ENCODE peak calls at places on chromosome 6, in five cellular contexts. E is HepG2, M is SK-N-SH, W is K562, S is GM12878. Y is an unnamed sample.

GRCh38 chr6:8064638-8065518 is 689 bp upstream of the BLOC1S5 start:
- DNase-seq in E (peak), M (no peak), W (no peak), S (no peak), Y (no peak)

GRCh38 chr6:33700391-33701050 is 11.0 kb downstream of the UQCC2 start:
- DNase-seq in E (peak), M (peak), W (peak), S (no peak), Y (peak)

GRCh38 chr6:14354919-14355572 is 237.5 kb downstream of the CD83 start:
- DNase-seq in E (no peak), M (no peak), W (no peak), S (no peak), Y (no peak)

GRCh38 chr6:135985471-135985870 is 134.0 kb downstream of the PDE7B start:
- DNase-seq in E (no peak), M (no peak), W (no peak), S (no peak), Y (no peak)

GRCh38 chr6:132490024-132490423 is 22.9 kb downstream of the STX7 start:
- DNase-seq in E (no peak), M (no peak), W (no peak), S (no peak), Y (no peak)

GRCh38 chr6:80209434-80209833 is 103.0 kb downstream of the BCKDHB start:
- DNase-seq in E (no peak), M (no peak), W (no peak), S (no peak), Y (no peak)

GRCh38 chr6:6438286-6438685 is 117.8 kb upstream of the F13A1 start:
- DNase-seq in E (no peak), M (no peak), W (no peak), S (no peak), Y (no peak)

GRCh38 chr6:34969662-34970265 is 80.7 kb downstream of the ANKS1A start:
- DNase-seq in E (no peak), M (no peak), W (peak), S (no peak), Y (no peak)

GRCh38 chr6:5403076-5403475 is 141.8 kb downstream of the FARS2 start:
- DNase-seq in E (no peak), M (no peak), W (no peak), S (no peak), Y (no peak)

GRCh38 chr6:80523531-80523970 is 417.1 kb downstream of the BCKDHB start:
- DNase-seq in E (no peak), M (no peak), W (no peak), S (no peak), Y (peak)

GRCh38 chr6:125153541-125154183 is at the start of gene TPD52L1:
- DNase-seq in E (peak), M (peak), W (peak), S (no peak), Y (peak)

GRCh38 chr6:75317503-75318206 is 33.1 kb upstream of the TMEM30A start:
- DNase-seq in E (no peak), M (no peak), W (no peak), S (no peak), Y (no peak)

GRCh38 chr6:8082954-8083858 is 19.0 kb upstream of the BLOC1S5 start:
- DNase-seq in E (no peak), M (no peak), W (peak), S (no peak), Y (no peak)

GRCh38 chr6:84462697-84463096 is 235.3 kb upstream of the CEP162 start:
- DNase-seq in E (no peak), M (no peak), W (no peak), S (no peak), Y (no peak)

GRCh38 chr6:53728570-53729194 is 63.1 kb upstream of the KLHL31 start:
- DNase-seq in E (peak), M (peak), W (peak), S (no peak), Y (peak)

GRCh38 chr6:46210294-46210693 is 39.5 kb upstream of the ENPP5 start:
- DNase-seq in E (no peak), M (no peak), W (no peak), S (no peak), Y (no peak)

GRCh38 chr6:140779991-140780596 is 1352.6 kb upstream of the GJE1 start:
- DNase-seq in E (no peak), M (no peak), W (no peak), S (no peak), Y (no peak)
- TF ChIP-seq FOXM1 in E (no peak), M (no peak), W (no peak), S (no peak), Y (no peak)

GRCh38 chr6:157772820-157773219 is 50.2 kb upstream of the SNX9 start:
- DNase-seq in E (no peak), M (no peak), W (no peak), S (no peak), Y (no peak)

GRCh38 chr6:157775376-157775775 is 47.7 kb upstream of the SNX9 start:
- DNase-seq in E (no peak), M (no peak), W (no peak), S (no peak), Y (no peak)

GRCh38 chr6:157773248-157773773 is 49.7 kb upstream of the SNX9 start:
- DNase-seq in E (no peak), M (no peak), W (no peak), S (no peak), Y (no peak)

GRCh38 chr6:157777344-157777743 is 45.7 kb upstream of the SNX9 start:
- DNase-seq in E (no peak), M (no peak), W (no peak), S (no peak), Y (no peak)

GRCh38 chr6:157774153-157775135 is 48.6 kb upstream of the SNX9 start:
- DNase-seq in E (no peak), M (peak), W (peak), S (no peak), Y (peak)
- TF ChIP-seq FOXM1 in E (no peak), M (no peak), W (no peak), S (no peak), Y (no peak)

GRCh38 chr6:87029711-87030314 is 65.1 kb downstream of the CGA start:
- DNase-seq in E (peak), M (peak), W (peak), S (no peak), Y (peak)
- TF ChIP-seq FOXM1 in E (no peak), M (no peak), W (no peak), S (no peak), Y (no peak)

GRCh38 chr6:142666599-142667185 is 278.3 kb downstream of the HIVEP2 start:
- DNase-seq in E (no peak), M (no peak), W (no peak), S (no peak), Y (no peak)
- TF ChIP-seq FOXM1 in E (no peak), M (no peak), W (no peak), S (no peak), Y (no peak)

DNA sequence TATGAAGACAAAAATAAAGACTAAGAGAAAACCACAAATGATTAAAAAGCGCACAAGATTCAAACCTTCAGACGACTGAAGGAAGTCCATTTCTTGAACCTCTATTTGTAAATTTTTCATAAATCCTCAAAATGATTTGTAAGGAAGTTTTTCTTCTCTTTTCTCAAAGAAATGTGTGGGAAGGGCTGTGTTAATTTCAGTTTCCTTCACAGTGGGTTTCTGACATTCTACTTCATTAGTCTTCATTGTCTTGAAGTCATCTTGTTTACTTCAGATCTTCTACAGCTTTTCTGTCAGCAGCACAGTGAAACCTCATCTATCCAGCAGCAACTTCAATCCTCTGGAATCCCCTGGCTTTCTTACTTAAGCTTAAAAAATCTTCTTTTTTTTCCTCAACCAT is 87.6 kb upstream of the MYLIP start:
- DNase-seq in E (no peak), M (no peak), W (no peak), S (no peak), Y (no peak)
- TF ChIP-seq FOXM1 in E (no peak), M (no peak), W (no peak), S (no peak), Y (no peak)

GRCh38 chr6:110185879-110186278 is 5.7 kb downstream of the CDC40 start:
- DNase-seq in E (no peak), M (no peak), W (no peak), S (no peak), Y (no peak)

GRCh38 chr6:110183292-110183691 is 3.1 kb downstream of the CDC40 start:
- DNase-seq in E (no peak), M (no peak), W (no peak), S (no peak), Y (no peak)

GRCh38 chr6:110190726-110191125 is 10.5 kb downstream of the CDC40 start:
- DNase-seq in E (no peak), M (no peak), W (no peak), S (no peak), Y (no peak)

GRCh38 chr6:110191477-110191876 is 11.2 kb downstream of the CDC40 start:
- DNase-seq in E (no peak), M (no peak), W (no peak), S (no peak), Y (no peak)

DNA sequence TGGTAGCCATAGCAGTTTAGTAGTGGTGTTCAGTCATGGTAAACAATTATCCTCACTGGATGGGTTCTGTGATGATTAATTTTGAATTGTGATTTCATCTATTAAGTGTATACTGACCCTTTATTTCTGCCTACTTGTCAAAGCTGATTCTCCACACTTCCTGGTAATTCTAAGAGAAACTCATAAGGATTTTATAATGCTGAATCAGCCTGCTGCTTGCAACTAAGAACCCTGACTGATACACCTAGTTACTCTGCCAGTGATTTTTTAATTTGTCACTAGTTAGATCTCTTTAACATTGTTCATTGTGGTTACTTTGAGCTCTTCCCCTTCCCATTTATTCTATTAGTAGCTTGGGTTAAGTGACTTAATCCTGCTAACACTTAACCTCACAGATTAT is 8.6 kb downstream of the CDC40 start:
- DNase-seq in E (no peak), M (no peak), W (no peak), S (no peak), Y (no peak)
- TF ChIP-seq FOXM1 in E (no peak), M (no peak), W (no peak), S (no peak), Y (no peak)

GRCh38 chr6:2526766-2527165 is 224.0 kb downstream of the MYLK4 start:
- DNase-seq in E (no peak), M (no peak), W (no peak), S (no peak), Y (no peak)

GRCh38 chr6:2528156-2528555 is 222.6 kb downstream of the MYLK4 start:
- DNase-seq in E (no peak), M (no peak), W (no peak), S (no peak), Y (no peak)

GRCh38 chr6:2522521-2522920 is 228.2 kb downstream of the MYLK4 start:
- DNase-seq in E (no peak), M (no peak), W (no peak), S (no peak), Y (no peak)

GRCh38 chr6:2523061-2523460 is 227.7 kb downstream of the MYLK4 start:
- DNase-seq in E (no peak), M (no peak), W (no peak), S (no peak), Y (no peak)

DNA sequence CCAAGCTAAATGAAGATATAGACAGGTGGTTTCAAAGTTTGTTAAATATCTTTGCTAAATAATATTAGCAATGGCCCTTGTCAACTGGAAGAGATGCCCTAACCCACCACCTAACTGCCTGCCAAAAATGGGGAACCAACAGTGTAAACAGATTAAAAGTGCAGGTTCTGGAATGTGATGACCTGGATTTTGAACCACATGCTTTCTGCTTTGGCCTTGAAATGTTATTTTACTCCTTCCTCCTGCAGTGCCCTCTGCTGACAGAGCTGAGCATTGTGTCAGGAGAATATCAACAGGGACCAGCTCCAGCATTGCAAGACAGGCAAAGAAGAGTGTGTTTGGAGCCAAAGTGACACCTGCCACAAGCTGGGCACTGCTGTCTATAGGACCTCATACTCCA is 226.6 kb downstream of the MYLK4 start:
- DNase-seq in E (peak), M (no peak), W (no peak), S (no peak), Y (peak)
- TF ChIP-seq FOXM1 in E (no peak), M (no peak), W (no peak), S (no peak), Y (no peak)

GRCh38 chr6:170286246-170286933 is 4.5 kb downstream of the DLL1 start:
- DNase-seq in E (no peak), M (peak), W (peak), S (no peak), Y (no peak)
- TF ChIP-seq FOXM1 in E (no peak), M (no peak), W (no peak), S (no peak), Y (no peak)

GRCh38 chr6:168128006-168128630 is 49.1 kb upstream of the FRMD1 start:
- DNase-seq in E (no peak), M (no peak), W (no peak), S (no peak), Y (no peak)
- TF ChIP-seq FOXM1 in E (no peak), M (no peak), W (no peak), S (no peak), Y (no peak)

DNA sequence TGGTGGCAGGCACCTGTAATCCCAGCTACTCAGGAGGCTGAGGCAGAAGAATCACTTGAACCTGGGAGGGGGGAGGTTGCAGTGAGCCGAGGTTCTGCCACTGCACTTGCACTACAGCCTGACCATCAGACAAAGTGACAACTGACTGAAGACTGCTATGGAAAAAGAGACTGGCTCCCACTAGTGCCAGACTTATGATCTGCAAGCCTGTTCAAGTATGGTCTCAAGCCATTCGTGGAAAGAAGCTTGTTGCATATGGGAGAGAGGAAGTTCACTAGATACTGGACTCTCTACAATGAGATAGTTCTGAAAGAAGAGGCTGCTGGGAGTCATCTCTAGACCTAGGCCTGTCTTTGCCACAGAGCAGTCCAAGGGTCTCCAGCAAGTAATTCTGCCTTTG is 26.7 kb downstream of the MDN1 start:
- DNase-seq in E (peak), M (peak), W (peak), S (no peak), Y (peak)
- TF ChIP-seq FOXM1 in E (no peak), M (no peak), W (no peak), S (no peak), Y (no peak)